ENCODE peak calls at places on chromosomes 2 and 18, in six cellular contexts. One of them, this sample, is unnamed.

GRCh38 chr2:41989503-41990180 is 58.2 kb upstream of the PKDCC start:
- DNase-seq in right cardiac atrium: no peak
- DNase-seq in KBM-7: no peak
- DNase-seq in dermis microvascular lymphatic vessel endothelial cell: no peak
- DNase-seq in upper lobe of right lung: no peak
- DNase-seq in fibroblast of pulmonary artery: peak; percentile 73
- DNase-seq in this sample: no peak

GRCh38 chr2:46719499-46719898 is 196.1 kb downstream of the MCFD2 start:
- DNase-seq in right cardiac atrium: no peak
- DNase-seq in KBM-7: no peak
- DNase-seq in dermis microvascular lymphatic vessel endothelial cell: peak; percentile 46
- DNase-seq in upper lobe of right lung: no peak
- DNase-seq in fibroblast of pulmonary artery: peak; percentile 63
- DNase-seq in this sample: no peak

GRCh38 chr2:202577250-202578183 is 57.3 kb upstream of the FAM117B start:
- DNase-seq in right cardiac atrium: no peak
- DNase-seq in KBM-7: no peak
- DNase-seq in dermis microvascular lymphatic vessel endothelial cell: no peak
- DNase-seq in upper lobe of right lung: no peak
- DNase-seq in fibroblast of pulmonary artery: no peak
- DNase-seq in this sample: no peak

GRCh38 chr2:152548996-152549395 is 168.3 kb downstream of the PRPF40A start:
- DNase-seq in right cardiac atrium: no peak
- DNase-seq in KBM-7: no peak
- DNase-seq in dermis microvascular lymphatic vessel endothelial cell: no peak
- DNase-seq in upper lobe of right lung: no peak
- DNase-seq in fibroblast of pulmonary artery: no peak
- DNase-seq in this sample: no peak

GRCh38 chr2:176114120-176114929 is 2.3 kb upstream of the HOXD10 start:
- DNase-seq in right cardiac atrium: no peak
- DNase-seq in KBM-7: no peak
- DNase-seq in dermis microvascular lymphatic vessel endothelial cell: peak; percentile 32
- DNase-seq in upper lobe of right lung: no peak
- DNase-seq in fibroblast of pulmonary artery: no peak
- DNase-seq in this sample: no peak

GRCh38 chr2:238938460-238939055 is 90.7 kb downstream of the TWIST2 start:
- DNase-seq in right cardiac atrium: peak; percentile 92
- DNase-seq in KBM-7: no peak
- DNase-seq in dermis microvascular lymphatic vessel endothelial cell: peak; percentile 51
- DNase-seq in upper lobe of right lung: peak; percentile 67
- DNase-seq in fibroblast of pulmonary artery: peak; percentile 90
- DNase-seq in this sample: peak; percentile 80

GRCh38 chr2:240564571-240565266 is 3.6 kb upstream of the RNPEPL1 start:
- DNase-seq in right cardiac atrium: peak; percentile 51
- DNase-seq in KBM-7: no peak
- DNase-seq in dermis microvascular lymphatic vessel endothelial cell: no peak
- DNase-seq in upper lobe of right lung: no peak
- DNase-seq in fibroblast of pulmonary artery: peak; percentile 57
- DNase-seq in this sample: no peak

GRCh38 chr2:195594916-195595694 is 61.9 kb upstream of the SLC39A10 start:
- DNase-seq in right cardiac atrium: no peak
- DNase-seq in KBM-7: no peak
- DNase-seq in dermis microvascular lymphatic vessel endothelial cell: no peak
- DNase-seq in upper lobe of right lung: no peak
- DNase-seq in fibroblast of pulmonary artery: no peak
- DNase-seq in this sample: no peak

GRCh38 chr2:241936457-241937133 is 67.1 kb downstream of the RTP5 start:
- DNase-seq in right cardiac atrium: no peak
- DNase-seq in KBM-7: no peak
- DNase-seq in dermis microvascular lymphatic vessel endothelial cell: no peak
- DNase-seq in upper lobe of right lung: no peak
- DNase-seq in fibroblast of pulmonary artery: no peak
- DNase-seq in this sample: no peak

GRCh38 chr18:75408554-75409506 is 18.7 kb downstream of the SMIM21 start:
- DNase-seq in right cardiac atrium: no peak
- DNase-seq in KBM-7: no peak
- DNase-seq in dermis microvascular lymphatic vessel endothelial cell: peak; percentile 9
- DNase-seq in upper lobe of right lung: no peak
- DNase-seq in fibroblast of pulmonary artery: peak; percentile 84
- DNase-seq in this sample: no peak